ENCODE peak calls at places on chromosome X, in ten cellular contexts. One of them, this sample, is unnamed.

GRCh38 chrX:74351760-74352159 is 47.8 kb downstream of the ZCCHC13 start:
- DNase-seq in stimulated activated CD8-positive, alpha-beta memory T cell treated with anti-CD3 and anti-CD28 coated beads, Interleukin-7, amount 100 ng/mL, for 4 hours: no peak
- DNase-seq in Calu3: no peak
- DNase-seq in HEK293T: no peak
- DNase-seq in GM12864: no peak
- DNase-seq in globus pallidus: no peak
- DNase-seq in IMR-90: peak; percentile 13
- DNase-seq in dermis blood vessel endothelial cell: no peak
- DNase-seq in fibroblast of mammary gland: peak; percentile 33
- DNase-seq in Karpas-422: no peak
- DNase-seq in this sample: no peak

GRCh38 chrX:47186096-47186740 is 7.4 kb upstream of the UBA1 start:
- DNase-seq in GM12864: no peak
- DNase-seq in globus pallidus: no peak
- DNase-seq in HEK293T: no peak
- DNase-seq in dermis blood vessel endothelial cell: no peak
- DNase-seq in stimulated activated CD8-positive, alpha-beta memory T cell treated with anti-CD3 and anti-CD28 coated beads, Interleukin-7, amount 100 ng/mL, for 4 hours: no peak
- DNase-seq in IMR-90: no peak
- DNase-seq in Calu3: no peak
- DNase-seq in fibroblast of mammary gland: no peak
- DNase-seq in Karpas-422: no peak
- DNase-seq in this sample: no peak

GRCh38 chrX:2650865-2651264 is 40.2 kb upstream of the CD99 start:
- DNase-seq in Calu3: no peak
- DNase-seq in Karpas-422: no peak
- DNase-seq in fibroblast of mammary gland: no peak
- DNase-seq in stimulated activated CD8-positive, alpha-beta memory T cell treated with anti-CD3 and anti-CD28 coated beads, Interleukin-7, amount 100 ng/mL, for 4 hours: no peak
- DNase-seq in dermis blood vessel endothelial cell: peak; percentile 83
- DNase-seq in GM12864: no peak
- DNase-seq in HEK293T: no peak
- DNase-seq in globus pallidus: no peak
- DNase-seq in IMR-90: peak; percentile 42
- DNase-seq in this sample: no peak

GRCh38 chrX:96685205-96686099 is 810 bp downstream of the DIAPH2 start:
- DNase-seq in Calu3: peak; percentile 24
- DNase-seq in IMR-90: peak; percentile 55
- DNase-seq in globus pallidus: peak; percentile 18
- DNase-seq in stimulated activated CD8-positive, alpha-beta memory T cell treated with anti-CD3 and anti-CD28 coated beads, Interleukin-7, amount 100 ng/mL, for 4 hours: peak; percentile 15
- DNase-seq in HEK293T: peak; percentile 23
- DNase-seq in dermis blood vessel endothelial cell: peak; percentile 63
- DNase-seq in fibroblast of mammary gland: peak; percentile 70
- DNase-seq in Karpas-422: no peak
- DNase-seq in GM12864: no peak
- DNase-seq in this sample: no peak

GRCh38 chrX:13906103-13906502 is 89.2 kb upstream of the GPM6B start:
- DNase-seq in stimulated activated CD8-positive, alpha-beta memory T cell treated with anti-CD3 and anti-CD28 coated beads, Interleukin-7, amount 100 ng/mL, for 4 hours: no peak
- DNase-seq in Karpas-422: no peak
- DNase-seq in dermis blood vessel endothelial cell: no peak
- DNase-seq in Calu3: no peak
- DNase-seq in IMR-90: no peak
- DNase-seq in HEK293T: no peak
- DNase-seq in globus pallidus: peak; percentile 94
- DNase-seq in GM12864: no peak
- DNase-seq in fibroblast of mammary gland: no peak
- DNase-seq in this sample: no peak

GRCh38 chrX:110044531-110045249 is 41.8 kb downstream of the TMEM164 start:
- DNase-seq in globus pallidus: no peak
- DNase-seq in dermis blood vessel endothelial cell: no peak
- DNase-seq in IMR-90: no peak
- DNase-seq in Karpas-422: no peak
- DNase-seq in GM12864: no peak
- DNase-seq in fibroblast of mammary gland: no peak
- DNase-seq in Calu3: no peak
- DNase-seq in HEK293T: no peak
- DNase-seq in stimulated activated CD8-positive, alpha-beta memory T cell treated with anti-CD3 and anti-CD28 coated beads, Interleukin-7, amount 100 ng/mL, for 4 hours: no peak
- DNase-seq in this sample: no peak

GRCh38 chrX:42237956-42238355 is 314.6 kb upstream of the CASK start:
- DNase-seq in GM12864: no peak
- DNase-seq in HEK293T: no peak
- DNase-seq in IMR-90: peak; percentile 13
- DNase-seq in stimulated activated CD8-positive, alpha-beta memory T cell treated with anti-CD3 and anti-CD28 coated beads, Interleukin-7, amount 100 ng/mL, for 4 hours: no peak
- DNase-seq in Calu3: no peak
- DNase-seq in fibroblast of mammary gland: no peak
- DNase-seq in globus pallidus: no peak
- DNase-seq in Karpas-422: no peak
- DNase-seq in dermis blood vessel endothelial cell: no peak
- DNase-seq in this sample: no peak

GRCh38 chrX:131747173-131747572 is 203.3 kb downstream of the OR13H1 start:
- DNase-seq in IMR-90: peak; percentile 90
- DNase-seq in dermis blood vessel endothelial cell: no peak
- DNase-seq in GM12864: no peak
- DNase-seq in Calu3: no peak
- DNase-seq in fibroblast of mammary gland: peak; percentile 88
- DNase-seq in globus pallidus: no peak
- DNase-seq in stimulated activated CD8-positive, alpha-beta memory T cell treated with anti-CD3 and anti-CD28 coated beads, Interleukin-7, amount 100 ng/mL, for 4 hours: peak; percentile 55
- DNase-seq in Karpas-422: peak; percentile 95
- DNase-seq in HEK293T: no peak
- DNase-seq in this sample: peak; percentile 10

GRCh38 chrX:45806410-45807121 is 605.9 kb upstream of the DIPK2B start:
- DNase-seq in stimulated activated CD8-positive, alpha-beta memory T cell treated with anti-CD3 and anti-CD28 coated beads, Interleukin-7, amount 100 ng/mL, for 4 hours: peak; percentile 6
- DNase-seq in Calu3: no peak
- DNase-seq in GM12864: no peak
- DNase-seq in dermis blood vessel endothelial cell: peak; percentile 48
- DNase-seq in Karpas-422: no peak
- DNase-seq in HEK293T: no peak
- DNase-seq in globus pallidus: no peak
- DNase-seq in fibroblast of mammary gland: peak; percentile 97
- DNase-seq in IMR-90: peak; percentile 92
- DNase-seq in this sample: no peak

This sample was measured in DMS79.